ENCODE peak calls at places on chromosomes 11 and 22, in seven cellular contexts. One of them, this sample, is unnamed.
A peak's percentile ranks its signal among the peaks of the same experiment; 100 is the strongest.

GRCh38 chr11:31804439-31805036 is 6.6 kb downstream of the PAX6 start:
- DNase-seq in HCT116: no peak
- DNase-seq in H1: peak; percentile 74
- DNase-seq in SK-N-SH: peak; percentile 30
- DNase-seq in Panc1: no peak
- DNase-seq in GM12878: no peak
- DNase-seq in K562: no peak
- DNase-seq in this sample: no peak

GRCh38 chr11:119025978-119026766 is 4.5 kb downstream of the SLC37A4 start:
- DNase-seq in HCT116: no peak
- DNase-seq in H1: no peak
- DNase-seq in SK-N-SH: no peak
- DNase-seq in Panc1: no peak
- DNase-seq in GM12878: no peak
- DNase-seq in K562: no peak
- DNase-seq in this sample: no peak

GRCh38 chr11:61611309-61611708 is 30.4 kb upstream of the SYT7 start:
- DNase-seq in HCT116: no peak
- DNase-seq in H1: no peak
- DNase-seq in SK-N-SH: no peak
- DNase-seq in Panc1: no peak
- DNase-seq in GM12878: no peak
- DNase-seq in K562: no peak
- DNase-seq in this sample: no peak

GRCh38 chr11:126391970-126392637 is 36.6 kb downstream of the ST3GAL4 start:
- DNase-seq in HCT116: no peak
- DNase-seq in H1: no peak
- DNase-seq in SK-N-SH: no peak
- DNase-seq in Panc1: no peak
- DNase-seq in GM12878: peak; percentile 35
- DNase-seq in K562: peak; percentile 50
- DNase-seq in this sample: peak; percentile 15

GRCh38 chr11:62669420-62670161 is 1.9 kb upstream of the UQCC3 start:
- DNase-seq in HCT116: no peak
- DNase-seq in H1: no peak
- DNase-seq in SK-N-SH: no peak
- DNase-seq in Panc1: no peak
- DNase-seq in GM12878: no peak
- DNase-seq in K562: peak; percentile 43
- DNase-seq in this sample: peak; percentile 47

GRCh38 chr22:43823353-43823908 is 11.3 kb upstream of the EFCAB6 start:
- DNase-seq in HCT116: no peak
- DNase-seq in H1: peak; percentile 50
- DNase-seq in SK-N-SH: no peak
- DNase-seq in Panc1: no peak
- DNase-seq in GM12878: no peak
- DNase-seq in K562: no peak
- DNase-seq in this sample: peak; percentile 61

GRCh38 chr11:85767277-85767676 is 43.7 kb downstream of the SYTL2 start:
- DNase-seq in HCT116: no peak
- DNase-seq in H1: no peak
- DNase-seq in SK-N-SH: no peak
- DNase-seq in Panc1: no peak
- DNase-seq in GM12878: no peak
- DNase-seq in K562: no peak
- DNase-seq in this sample: no peak

GRCh38 chr11:130728185-130729160 is 187.8 kb downstream of the SNX19 start:
- DNase-seq in HCT116: no peak
- DNase-seq in H1: no peak
- DNase-seq in SK-N-SH: no peak
- DNase-seq in Panc1: no peak
- DNase-seq in GM12878: no peak
- DNase-seq in K562: no peak
- DNase-seq in this sample: no peak

GRCh38 chr11:111006207-111006606 is 239.3 kb upstream of the POU2AF2 start:
- DNase-seq in HCT116: no peak
- DNase-seq in H1: no peak
- DNase-seq in SK-N-SH: no peak
- DNase-seq in Panc1: no peak
- DNase-seq in GM12878: no peak
- DNase-seq in K562: no peak
- DNase-seq in this sample: no peak

GRCh38 chr11:111001986-111002616 is 243.4 kb upstream of the POU2AF2 start:
- DNase-seq in HCT116: no peak
- DNase-seq in H1: no peak
- DNase-seq in SK-N-SH: no peak
- DNase-seq in Panc1: no peak
- DNase-seq in GM12878: no peak
- DNase-seq in K562: no peak
- DNase-seq in this sample: no peak

GRCh38 chr11:111000400-111001090 is 245.0 kb upstream of the POU2AF2 start:
- DNase-seq in HCT116: no peak
- DNase-seq in H1: no peak
- DNase-seq in SK-N-SH: peak; percentile 6
- DNase-seq in Panc1: no peak
- DNase-seq in GM12878: no peak
- DNase-seq in K562: no peak
- DNase-seq in this sample: no peak

GRCh38 chr11:111001091-111001430 is 244.5 kb upstream of the POU2AF2 start:
- DNase-seq in HCT116: no peak
- DNase-seq in H1: no peak
- DNase-seq in SK-N-SH: no peak
- DNase-seq in Panc1: no peak
- DNase-seq in GM12878: no peak
- DNase-seq in K562: no peak
- DNase-seq in this sample: no peak
- TF ChIP-seq SIN3A in HCT116: no peak
- TF ChIP-seq SIN3A in H1: no peak
- TF ChIP-seq SIN3A in SK-N-SH: no peak
- TF ChIP-seq SIN3A in Panc1: no peak
- TF ChIP-seq SIN3A in GM12878: no peak
- TF ChIP-seq SIN3A in K562: no peak
- TF ChIP-seq SIN3A in this sample: no peak

GRCh38 chr22:40509401-40510134 is 127.0 kb downstream of the MRTFA start:
- DNase-seq in HCT116: no peak
- DNase-seq in H1: no peak
- DNase-seq in SK-N-SH: no peak
- DNase-seq in Panc1: no peak
- DNase-seq in GM12878: no peak
- DNase-seq in K562: no peak
- DNase-seq in this sample: no peak
- TF ChIP-seq SIN3A in HCT116: no peak
- TF ChIP-seq SIN3A in H1: no peak
- TF ChIP-seq SIN3A in SK-N-SH: no peak
- TF ChIP-seq SIN3A in Panc1: no peak
- TF ChIP-seq SIN3A in GM12878: no peak
- TF ChIP-seq SIN3A in K562: no peak
- TF ChIP-seq SIN3A in this sample: no peak

GRCh38 chr22:32926600-32926999 is 125.1 kb downstream of the TIMP3 start:
- DNase-seq in HCT116: peak; percentile 21
- DNase-seq in H1: peak; percentile 54
- DNase-seq in SK-N-SH: no peak
- DNase-seq in Panc1: no peak
- DNase-seq in GM12878: no peak
- DNase-seq in K562: peak; percentile 48
- DNase-seq in this sample: peak; percentile 44
- TF ChIP-seq SIN3A in HCT116: no peak
- TF ChIP-seq SIN3A in H1: no peak
- TF ChIP-seq SIN3A in SK-N-SH: no peak
- TF ChIP-seq SIN3A in Panc1: no peak
- TF ChIP-seq SIN3A in GM12878: no peak
- TF ChIP-seq SIN3A in K562: no peak
- TF ChIP-seq SIN3A in this sample: no peak

GRCh38 chr11:68297052-68297378 is 15.4 kb upstream of the LRP5 start:
- DNase-seq in HCT116: no peak
- DNase-seq in H1: no peak
- DNase-seq in SK-N-SH: no peak
- DNase-seq in Panc1: no peak
- DNase-seq in GM12878: no peak
- DNase-seq in K562: no peak
- DNase-seq in this sample: no peak
- TF ChIP-seq SIN3A in HCT116: no peak
- TF ChIP-seq SIN3A in H1: no peak
- TF ChIP-seq SIN3A in SK-N-SH: no peak
- TF ChIP-seq SIN3A in Panc1: no peak
- TF ChIP-seq SIN3A in GM12878: no peak
- TF ChIP-seq SIN3A in K562: no peak
- TF ChIP-seq SIN3A in this sample: no peak

GRCh38 chr22:26291940-26292666 is 122.8 kb downstream of the SEZ6L start:
- DNase-seq in HCT116: no peak
- DNase-seq in H1: no peak
- DNase-seq in SK-N-SH: no peak
- DNase-seq in Panc1: no peak
- DNase-seq in GM12878: no peak
- DNase-seq in K562: no peak
- DNase-seq in this sample: no peak
- TF ChIP-seq SIN3A in HCT116: no peak
- TF ChIP-seq SIN3A in H1: no peak
- TF ChIP-seq SIN3A in SK-N-SH: no peak
- TF ChIP-seq SIN3A in Panc1: no peak
- TF ChIP-seq SIN3A in GM12878: no peak
- TF ChIP-seq SIN3A in K562: no peak
- TF ChIP-seq SIN3A in this sample: no peak

GRCh38 chr11:134755535-134755934 is 343.5 kb upstream of the B3GAT1 start:
- DNase-seq in HCT116: no peak
- DNase-seq in H1: no peak
- DNase-seq in SK-N-SH: no peak
- DNase-seq in Panc1: no peak
- DNase-seq in GM12878: no peak
- DNase-seq in K562: no peak
- DNase-seq in this sample: no peak
- TF ChIP-seq SIN3A in HCT116: no peak
- TF ChIP-seq SIN3A in H1: no peak
- TF ChIP-seq SIN3A in SK-N-SH: no peak
- TF ChIP-seq SIN3A in Panc1: no peak
- TF ChIP-seq SIN3A in GM12878: no peak
- TF ChIP-seq SIN3A in K562: no peak
- TF ChIP-seq SIN3A in this sample: no peak

This sample was measured in HepG2.